ENCODE peak calls at places on chromosomes 3 and 15, in six cellular contexts. U, I, L, H, K and J are unnamed samples.
A peak's percentile ranks its signal among the peaks of the same experiment; 100 is the strongest.

GRCh38 chr15:81270188-81270587 is 53.8 kb downstream of the STARD5 start:
- DNase-seq in U (no peak), I (no peak), L (no peak), K (no peak), H (no peak), J (no peak)

GRCh38 chr15:61069369-61070075 is 159.6 kb downstream of the RORA start:
- DNase-seq in I (no peak), U (no peak), H (no peak), L (peak; percentile 4), K (no peak), J (peak; percentile 74)

GRCh38 chr3:71495708-71496472 is 87.6 kb downstream of the FOXP1 start:
- DNase-seq in I (peak; percentile 20), U (peak; percentile 5), H (peak; percentile 77), K (no peak), L (peak; percentile 91), J (no peak)

GRCh38 chr15:66251790-66252355 is 1.7 kb downstream of the MEGF11 start:
- DNase-seq in L (no peak), U (no peak), I (no peak), K (no peak), H (no peak), J (no peak)

GRCh38 chr3:98903099-98903498 is 1.6 kb upstream of the DCBLD2 start:
- DNase-seq in H (peak; percentile 59), K (no peak), U (no peak), L (no peak), I (no peak), J (no peak)

GRCh38 chr3:45043715-45044299 is 17.7 kb downstream of the CLEC3B start:
- DNase-seq in H (peak; percentile 31), U (no peak), I (peak; percentile 47), L (peak; percentile 94), K (no peak), J (no peak)

GRCh38 chr3:187274315-187274976 is 17.1 kb downstream of the MASP1 start:
- DNase-seq in I (no peak), L (no peak), H (no peak), K (no peak), U (no peak), J (no peak)

GRCh38 chr3:124248471-124249028 is 256.6 kb upstream of the ROPN1 start:
- DNase-seq in K (no peak), L (peak; percentile 91), I (no peak), U (no peak), H (peak; percentile 54), J (peak; percentile 52)

GRCh38 chr3:184542577-184542976 is 19.0 kb upstream of the EPHB3 start:
- DNase-seq in U (no peak), H (no peak), I (no peak), K (no peak), L (no peak), J (no peak)

GRCh38 chr15:100060276-100060926 is 281.4 kb downstream of the ADAMTS17 start:
- DNase-seq in K (no peak), U (no peak), I (no peak), H (no peak), L (peak; percentile 37), J (no peak)

GRCh38 chr3:114213669-114214541 is 23.5 kb downstream of the ZNF80 start:
- DNase-seq in H (peak; percentile 4), U (no peak), K (peak; percentile 84), I (no peak), L (peak; percentile 78), J (peak; percentile 35)

GRCh38 chr3:115436767-115437301 is 186.5 kb upstream of the GAP43 start:
- DNase-seq in I (no peak), K (no peak), H (peak; percentile 85), U (peak; percentile 1), L (peak; percentile 93), J (no peak)

GRCh38 chr3:189270248-189270832 is 98.6 kb downstream of the TPRG1 start:
- DNase-seq in K (no peak), U (peak; percentile 47), L (peak; percentile 66), H (peak; percentile 91), I (no peak), J (no peak)

GRCh38 chr3:143975549-143976152 is 4.0 kb downstream of the DIPK2A start:
- DNase-seq in H (peak; percentile 51), I (no peak), L (peak; percentile 81), K (no peak), U (peak; percentile 13), J (no peak)

GRCh38 chr3:20669184-20669583 is 483.2 kb upstream of the SGO1 start:
- DNase-seq in K (no peak), I (no peak), U (no peak), L (no peak), H (no peak), J (no peak)

GRCh38 chr3:169255506-169255905 is 408.0 kb downstream of the MECOM start:
- DNase-seq in H (no peak), K (no peak), L (no peak), U (no peak), I (no peak), J (no peak)

GRCh38 chr3:114892117-114892870 is 254.8 kb downstream of the ZBTB20 start:
- DNase-seq in L (no peak), U (no peak), H (no peak), K (no peak), I (no peak), J (no peak)

GRCh38 chr15:68445351-68445750 is 13.4 kb upstream of the ITGA11 start:
- DNase-seq in I (no peak), U (no peak), L (no peak), K (no peak), H (no peak), J (no peak)

GRCh38 chr3:2770451-2770850 is 339.7 kb downstream of the IL5RA start:
- DNase-seq in L (no peak), U (peak; percentile 4), H (no peak), I (no peak), K (no peak), J (no peak)

GRCh38 chr3:126293370-126294082 is 63.7 kb downstream of the KLF15 start:
- DNase-seq in H (no peak), L (peak; percentile 65), U (peak; percentile 12), K (no peak), I (no peak), J (no peak)

GRCh38 chr3:157452097-157452496 is 15.4 kb downstream of the PTX3 start:
- DNase-seq in I (no peak), K (no peak), U (no peak), H (no peak), L (no peak), J (no peak)

GRCh38 chr3:161343986-161344385 is 27.3 kb downstream of the SPTSSB start:
- DNase-seq in L (no peak), K (no peak), U (no peak), H (no peak), I (no peak), J (no peak)

GRCh38 chr15:77118787-77119410 is 48.0 kb upstream of the TSPAN3 start:
- DNase-seq in U (peak; percentile 59), I (no peak), K (peak; percentile 32), H (peak; percentile 74), L (peak; percentile 80), J (peak; percentile 55)

DNA sequence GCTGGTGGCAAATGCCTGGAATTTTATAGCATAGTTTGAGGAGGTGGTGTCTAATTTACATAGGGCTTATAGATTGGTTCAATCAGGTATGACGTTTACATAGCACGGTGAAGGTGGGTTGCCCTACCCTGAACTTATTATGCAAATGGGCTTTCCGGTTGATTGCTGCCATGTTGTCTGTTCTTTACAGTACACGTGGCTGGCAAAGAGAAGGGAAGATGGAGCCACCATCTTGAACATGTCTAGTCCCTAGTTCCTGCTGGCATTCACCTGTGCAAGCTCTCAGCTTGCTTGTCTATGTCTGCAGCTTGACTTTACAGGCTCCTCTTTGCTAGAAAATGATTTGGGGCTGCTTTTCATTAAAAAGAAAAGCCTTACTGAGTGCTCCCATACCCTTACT is 14.0 kb upstream of the STAC start:
- DNase-seq in U (no peak), I (no peak), K (no peak), L (no peak), H (no peak), J (no peak)
- TF ChIP-seq RFX5 in U (no peak), I (no peak), K (no peak), L (no peak), H (no peak), J (no peak)

DNA sequence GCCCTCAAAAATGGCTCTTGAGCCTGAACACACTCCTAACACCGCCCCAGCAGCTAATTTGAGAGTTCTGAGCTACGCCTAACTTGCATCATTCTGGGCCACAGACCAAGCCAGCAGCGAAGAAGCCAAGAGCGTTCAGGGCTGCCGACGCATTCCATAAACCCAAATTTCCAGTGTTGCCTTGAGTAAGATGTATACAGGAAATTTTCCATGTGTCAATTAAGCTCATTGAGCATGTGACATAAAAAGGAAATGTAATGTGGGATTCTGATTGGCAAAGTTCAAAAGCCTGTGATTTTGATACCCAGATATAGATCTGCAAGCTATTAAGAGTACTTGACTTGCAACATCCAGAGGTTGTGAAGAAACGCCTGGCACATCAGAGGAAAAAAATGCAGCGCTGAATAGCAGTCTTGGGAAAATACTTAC is 148.6 kb upstream of the NR2F2 start:
- DNase-seq in H (no peak), K (no peak), L (peak; percentile 88), I (no peak), U (no peak), J (no peak)
- TF ChIP-seq RFX5 in H (no peak), K (no peak), L (no peak), I (no peak), U (no peak), J (no peak)

DNA sequence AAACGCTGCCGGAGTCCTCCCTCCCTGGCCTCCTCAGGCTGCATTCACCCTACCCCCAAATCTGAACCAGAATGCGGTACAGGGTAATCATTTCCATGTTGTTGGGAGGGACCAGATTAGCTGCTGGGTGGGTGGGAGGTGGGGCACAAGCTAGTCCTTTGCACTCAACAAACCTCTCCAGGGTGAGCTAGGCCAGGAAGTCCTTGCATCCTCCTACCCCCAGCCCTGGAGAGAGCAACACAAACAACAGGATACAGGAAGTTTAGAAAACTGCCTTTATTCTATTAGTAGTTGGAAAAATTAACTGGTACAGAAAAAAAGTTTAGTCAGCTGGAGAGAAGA is 702 bp upstream of the GPX1 start:
- DNase-seq in H (no peak), K (no peak), L (no peak), U (peak; percentile 64), I (no peak), J (no peak)
- TF ChIP-seq RFX5 in H (no peak), K (no peak), L (no peak), U (no peak), I (no peak), J (no peak)

GRCh38 chr3:40585381-40586016 is 60.7 kb downstream of the ZNF621 start:
- DNase-seq in H (no peak), I (no peak), L (no peak), U (no peak), K (no peak), J (no peak)
- TF ChIP-seq RFX5 in H (no peak), I (no peak), L (no peak), U (no peak), K (no peak), J (no peak)

DNA sequence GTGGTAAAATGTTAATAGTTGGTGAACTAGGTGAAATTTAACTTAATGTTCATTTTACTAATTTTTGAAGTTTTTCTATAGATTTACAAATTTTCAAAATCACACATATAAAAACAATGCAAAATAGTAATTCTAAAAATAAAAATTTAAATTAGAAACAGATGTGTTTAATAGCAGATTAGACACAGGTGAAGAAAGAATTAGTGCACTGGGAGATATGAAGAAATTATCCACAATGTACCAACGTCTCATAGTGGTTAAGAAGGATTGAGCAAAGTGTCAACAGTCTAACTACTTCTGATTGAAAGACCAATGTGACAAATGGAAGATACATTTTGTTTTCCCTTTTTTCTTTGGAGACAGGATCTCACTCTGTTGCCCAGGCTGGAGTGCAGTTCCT is 26.5 kb downstream of the SPG11 start:
- DNase-seq in L (no peak), K (no peak), U (no peak), I (no peak), H (no peak), J (peak; percentile 11)
- TF ChIP-seq RFX5 in L (no peak), K (no peak), U (no peak), I (no peak), H (no peak), J (no peak)